ENCODE peak calls at places on chromosomes 13 and 19, in four cellular contexts. T is CD8-positive, alpha-beta T cell; N is WTC11; Y is BJ. F is an unnamed sample.

GRCh38 chr13:55234311-55234710 is 1906.4 kb upstream of the PRR20A start:
- DNase-seq in T (no peak), Y (no peak), N (no peak), F (no peak)

GRCh38 chr13:111955412-111955769 is 111.6 kb upstream of the SOX1 start:
- DNase-seq in Y (no peak), N (no peak), T (no peak), F (no peak)

GRCh38 chr19:46748325-46749109 is 2.3 kb upstream of the STRN4 start:
- DNase-seq in Y (no peak), N (peak; percentile 88), T (peak; percentile 54), F (peak; percentile 81)

GRCh38 chr13:107881362-107881761 is 334.0 kb downstream of the LIG4 start:
- DNase-seq in Y (no peak), T (no peak), N (no peak), F (no peak)

GRCh38 chr19:54388001-54388802 is 23.5 kb upstream of the LAIR1 start:
- DNase-seq in Y (no peak), T (no peak), N (peak; percentile 24), F (peak; percentile 2)

GRCh38 chr13:60707878-60708277 is 310.9 kb downstream of the TDRD3 start:
- DNase-seq in N (no peak), T (no peak), Y (no peak), F (no peak)

GRCh38 chr13:33251131-33251629 is 34.4 kb downstream of the STARD13 start:
- DNase-seq in N (no peak), T (no peak), Y (peak; percentile 90), F (no peak)

GRCh38 chr19:8641221-8641907 is 10.9 kb downstream of the NFILZ start:
- DNase-seq in Y (no peak), N (no peak), T (no peak), F (no peak)

GRCh38 chr19:49662011-49662410 is 3.6 kb downstream of the IRF3 start:
- DNase-seq in N (no peak), Y (no peak), T (no peak), F (no peak)

GRCh38 chr13:30318026-30318425 is 10.7 kb upstream of the KATNAL1 start:
- DNase-seq in Y (no peak), N (no peak), T (no peak), F (no peak)

GRCh38 chr19:33394723-33395560 is 21.4 kb downstream of the CEBPG start:
- DNase-seq in T (no peak), N (no peak), Y (no peak), F (no peak)

GRCh38 chr13:91986771-91987515 is 588.5 kb downstream of the GPC5 start:
- DNase-seq in T (no peak), N (no peak), Y (no peak), F (no peak)

GRCh38 chr19:15964231-15964630 is 15.4 kb downstream of the OR10H4 start:
- DNase-seq in T (no peak), Y (no peak), N (no peak), F (no peak)

GRCh38 chr19:38803543-38803942 is 9.2 kb downstream of the LGALS4 start:
- DNase-seq in T (no peak), N (no peak), Y (no peak), F (no peak)

GRCh38 chr13:111228262-111229144 is 91.9 kb upstream of the TEX29 start:
- DNase-seq in T (no peak), N (no peak), Y (no peak), F (no peak)

GRCh38 chr19:57280913-57281425 is 684 bp downstream of the ZNF460 start:
- DNase-seq in Y (no peak), T (no peak), N (no peak), F (no peak)

GRCh38 chr19:1258707-1259205 is 10.4 kb downstream of the MIDN start:
- DNase-seq in N (no peak), Y (no peak), T (no peak), F (no peak)

GRCh38 chr19:57759096-57759495 is 10.4 kb upstream of the ZNF586 start:
- DNase-seq in N (no peak), T (no peak), Y (no peak), F (no peak)

GRCh38 chr13:53064721-53065120 is 36.1 kb downstream of the OLFM4 start:
- DNase-seq in T (no peak), Y (no peak), N (no peak), F (no peak)

GRCh38 chr13:87052731-87053130 is 618.4 kb upstream of the SLITRK5 start:
- DNase-seq in T (no peak), N (no peak), Y (no peak), F (no peak)

GRCh38 chr19:40896418-40896796 is 14.4 kb upstream of the CYP2A7 start:
- DNase-seq in N (no peak), Y (no peak), T (no peak), F (no peak)

GRCh38 chr13:32639502-32640105 is 53.4 kb downstream of the PDS5B start:
- DNase-seq in N (peak; percentile 19), T (peak; percentile 10), Y (no peak), F (peak; percentile 21)

DNA sequence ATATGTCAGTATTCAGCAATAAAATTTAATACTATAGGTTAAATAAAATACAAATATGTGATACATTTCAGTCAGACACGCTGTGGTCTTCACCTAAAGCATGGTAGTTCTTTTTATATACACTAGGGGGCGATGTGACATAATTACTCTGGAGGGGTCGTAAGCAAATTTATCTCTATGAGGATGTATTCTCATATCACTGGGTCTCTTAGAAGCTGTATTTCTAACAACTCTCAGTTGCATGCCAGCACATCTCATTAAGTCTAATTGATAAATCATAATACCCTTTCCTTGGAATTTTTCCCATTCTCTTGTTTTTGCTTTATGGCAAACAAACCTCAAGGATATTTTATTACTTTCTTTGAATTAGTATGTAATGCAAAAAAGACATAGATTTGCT is 3.9 kb upstream of the PCDH17 start:
- DNase-seq in Y (no peak), T (no peak), N (no peak), F (no peak)
- TF ChIP-seq CTCF in Y (peak; percentile 58), T (peak; percentile 40), N (peak; percentile 76), F (peak; percentile 86)

DNA sequence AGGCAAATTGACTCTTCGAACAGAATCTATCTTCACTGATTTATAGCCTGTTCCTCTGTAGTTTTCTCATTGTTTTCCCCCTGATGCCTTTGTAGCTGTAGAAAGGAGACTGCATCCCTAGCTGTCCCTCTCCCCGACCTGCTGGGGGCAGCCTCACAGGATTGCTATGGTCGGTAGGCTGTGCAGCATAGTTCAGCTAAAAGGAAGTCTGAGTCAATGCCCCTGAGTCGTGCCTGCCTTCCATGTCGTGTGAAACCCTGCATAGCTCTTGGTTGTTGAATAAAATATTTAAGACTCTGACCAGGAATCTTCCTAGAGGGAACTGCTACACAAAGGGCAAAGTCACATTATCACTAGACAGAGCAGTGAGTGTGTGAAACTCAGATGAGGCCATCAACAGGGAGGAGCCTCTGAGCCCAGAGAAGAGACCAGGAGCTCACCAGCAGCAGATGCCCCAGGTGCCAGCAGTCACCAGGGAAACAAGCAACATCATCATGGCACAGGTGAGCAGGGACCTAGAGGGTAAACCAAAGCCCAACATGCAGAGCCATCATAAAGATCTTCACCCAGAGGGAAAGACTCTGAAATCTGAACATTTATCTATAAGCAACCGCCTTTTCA is 108.4 kb upstream of the NBEA start:
- DNase-seq in Y (no peak), N (peak; percentile 51), T (no peak), F (no peak)
- TF ChIP-seq CTCF in Y (no peak), N (no peak), T (no peak), F (no peak)

GRCh38 chr13:99269627-99270252 is 11.6 kb upstream of the GPR18 start:
- DNase-seq in T (no peak), Y (no peak), N (no peak), F (no peak)
- TF ChIP-seq CTCF in T (peak; percentile 91), Y (peak; percentile 74), N (no peak), F (peak; percentile 41)

GRCh38 chr13:45046445-45046844 is 57.1 kb downstream of the GPALPP1 start:
- DNase-seq in N (no peak), Y (no peak), T (no peak), F (no peak)

GRCh38 chr13:45040173-45040572 is 50.8 kb downstream of the GPALPP1 start:
- DNase-seq in Y (no peak), N (no peak), T (no peak), F (no peak)

GRCh38 chr13:45047394-45048328 is 58.3 kb downstream of the GPALPP1 start:
- DNase-seq in T (peak; percentile 56), Y (no peak), N (peak; percentile 78), F (peak; percentile 74)

GRCh38 chr13:45040626-45041025 is 51.3 kb downstream of the GPALPP1 start:
- DNase-seq in Y (no peak), T (no peak), N (no peak), F (no peak)

DNA sequence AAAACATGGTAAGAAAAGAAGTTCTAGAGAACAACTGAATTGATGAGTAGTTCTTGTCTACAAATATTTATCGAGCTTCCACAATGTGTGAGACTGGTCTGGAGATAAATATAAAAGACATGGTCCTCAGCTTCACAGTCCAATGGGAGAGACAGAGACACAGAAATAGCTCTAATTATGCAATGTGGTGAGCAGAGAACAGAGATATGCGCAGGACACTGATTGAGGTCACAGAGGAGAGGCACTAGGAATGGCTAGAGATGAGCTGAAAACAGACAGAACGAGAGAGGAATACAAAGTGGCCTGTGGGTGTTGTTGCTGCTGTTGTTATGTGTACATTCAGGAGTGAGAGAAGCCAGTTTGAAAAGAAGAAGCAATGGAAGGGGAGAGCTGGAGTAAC is 53.2 kb downstream of the GPALPP1 start:
- DNase-seq in Y (no peak), N (no peak), T (no peak), F (no peak)
- TF ChIP-seq CTCF in Y (no peak), N (no peak), T (no peak), F (no peak)

GRCh38 chr13:73772449-73773186 is 361.6 kb downstream of the KLF12 start:
- DNase-seq in N (no peak), Y (no peak), T (no peak), F (no peak)

GRCh38 chr13:73765651-73766384 is 368.4 kb downstream of the KLF12 start:
- DNase-seq in N (peak; percentile 77), Y (no peak), T (peak; percentile 65), F (peak; percentile 64)

GRCh38 chr13:73767747-73768315 is 366.4 kb downstream of the KLF12 start:
- DNase-seq in T (no peak), N (peak; percentile 29), Y (no peak), F (no peak)

GRCh38 chr13:73767191-73767741 is 366.9 kb downstream of the KLF12 start:
- DNase-seq in Y (no peak), N (peak; percentile 16), T (no peak), F (no peak)
- TF ChIP-seq CTCF in Y (no peak), N (no peak), T (no peak), F (no peak)

GRCh38 chr13:73544175-73544574 is 485.4 kb downstream of the KLF5 start:
- DNase-seq in N (no peak), T (no peak), Y (no peak), F (no peak)
- TF ChIP-seq CTCF in N (no peak), T (no peak), Y (no peak), F (no peak)

F was measured in nephron progenitor cell.